ENCODE peak calls at places on chromosomes 4 and X, in six cellular contexts. W is stimulated activated CD8-positive, alpha-beta memory T cell treated with anti-CD3 and anti-CD28 coated beads, Interleukin-12 subunit alpha, Interleukin-12 subunit beta, amount 100 ng/mL, for 1 hour; X is activated gamma-delta T cell treated with Interleukin-2 at 50 U/mL for 16 hours; G is stimulated activated CD4-positive, alpha-beta T cell treated with anti-CD3 and anti-CD28 coated beads, Interleukin-1b, Interleukin-23, amount 100 ng/mL, for 24 hours; V is head of caudate nucleus; P is NCI-H1694 treated with DMSO at 0.1 percent for 48 hours. O is an unnamed sample.

GRCh38 chrX:45775462-45775861 is 574.8 kb upstream of the DIPK2B start:
- DNase-seq in W (no peak), X (no peak), G (no peak), V (no peak), P (no peak), O (no peak)

GRCh38 chrX:1493877-1494510 is 41.3 kb upstream of the ASMTL start:
- DNase-seq in W (no peak), X (no peak), G (no peak), V (no peak), P (no peak), O (no peak)

GRCh38 chr4:155738548-155738947 is 20.3 kb upstream of the GUCY1B1 start:
- DNase-seq in W (no peak), X (no peak), G (no peak), V (no peak), P (no peak), O (no peak)

GRCh38 chrX:154815274-154815818 is 10.1 kb upstream of the MPP1 start:
- DNase-seq in W (no peak), X (no peak), G (no peak), V (no peak), P (no peak), O (no peak)

GRCh38 chr4:89878611-89879010 is 16.0 kb upstream of the MMRN1 start:
- DNase-seq in W (no peak), X (no peak), G (no peak), V (no peak), P (no peak), O (no peak)

GRCh38 chrX:41718481-41719245 is 5.3 kb upstream of the GPR82 start:
- DNase-seq in W (no peak), X (no peak), G (no peak), V (no peak), P (no peak), O (no peak)

GRCh38 chr4:107248571-107248970 is 212.5 kb upstream of the DKK2 start:
- DNase-seq in W (no peak), X (no peak), G (no peak), V (no peak), P (no peak), O (no peak)

GRCh38 chr4:73777612-73778011 is 37.2 kb downstream of the CXCL8 start:
- DNase-seq in W (no peak), X (no peak), G (no peak), V (no peak), P (no peak), O (no peak)

GRCh38 chr4:15416357-15417327 is 11.2 kb upstream of the C1QTNF7 start:
- DNase-seq in W (no peak), X (no peak), G (no peak), V (no peak), P (no peak), O (no peak)

GRCh38 chr4:38306482-38307071 is 346.4 kb downstream of the PTTG2 start:
- DNase-seq in W (no peak), X (no peak), G (no peak), V (no peak), P (no peak), O (no peak)

GRCh38 chr4:152063301-152064235 is 302.8 kb upstream of the GATB start:
- DNase-seq in W (no peak), X (peak), G (no peak), V (peak), P (peak), O (no peak)

GRCh38 chr4:150078996-150079581 is 844 bp downstream of the DCLK2 start:
- DNase-seq in W (no peak), X (no peak), G (no peak), V (peak), P (peak), O (peak)

GRCh38 chrX:78997870-78998558 is 52.8 kb downstream of the P2RY10 start:
- DNase-seq in W (no peak), X (peak), G (no peak), V (no peak), P (no peak), O (no peak)

O was measured in NCI-H187.